ENCODE peak calls at places on chromosomes 5 and 9, in four cellular contexts. One of them, this sample, is unnamed.

GRCh38 chr5:107402881-107403280 is 267.9 kb downstream of the EFNA5 start:
- DNase-seq in dorsolateral prefrontal cortex: no peak
- DNase-seq in NCI-H510A: no peak
- DNase-seq in foreskin fibroblast: no peak
- DNase-seq in this sample: no peak

GRCh38 chr5:154967419-154968024 is 26.6 kb downstream of the MRPL22 start:
- DNase-seq in dorsolateral prefrontal cortex: no peak
- DNase-seq in NCI-H510A: no peak
- DNase-seq in foreskin fibroblast: peak
- DNase-seq in this sample: peak

GRCh38 chr5:146703899-146704298 is 174.7 kb downstream of the PPP2R2B start:
- DNase-seq in dorsolateral prefrontal cortex: no peak
- DNase-seq in NCI-H510A: no peak
- DNase-seq in foreskin fibroblast: no peak
- DNase-seq in this sample: no peak

GRCh38 chr5:169934990-169935389 is 45.3 kb downstream of the INSYN2B start:
- DNase-seq in dorsolateral prefrontal cortex: no peak
- DNase-seq in NCI-H510A: no peak
- DNase-seq in foreskin fibroblast: peak
- DNase-seq in this sample: no peak

GRCh38 chr9:96141666-96142065 is 160.3 kb downstream of the HSD17B3 start:
- DNase-seq in dorsolateral prefrontal cortex: no peak
- DNase-seq in NCI-H510A: no peak
- DNase-seq in foreskin fibroblast: peak
- DNase-seq in this sample: no peak

GRCh38 chr5:62268792-62269191 is 37.2 kb upstream of the KIF2A start:
- DNase-seq in dorsolateral prefrontal cortex: no peak
- DNase-seq in NCI-H510A: no peak
- DNase-seq in foreskin fibroblast: no peak
- DNase-seq in this sample: no peak

GRCh38 chr5:131514316-131515275 is 120.4 kb downstream of the RAPGEF6 start:
- DNase-seq in dorsolateral prefrontal cortex: no peak
- DNase-seq in NCI-H510A: no peak
- DNase-seq in foreskin fibroblast: peak
- DNase-seq in this sample: no peak

GRCh38 chr9:108486791-108487190 is 369.0 kb downstream of the ACTL7B start:
- DNase-seq in dorsolateral prefrontal cortex: no peak
- DNase-seq in NCI-H510A: no peak
- DNase-seq in foreskin fibroblast: peak
- DNase-seq in this sample: no peak

GRCh38 chr5:14937277-14937676 is 65.7 kb upstream of the ANKH start:
- DNase-seq in dorsolateral prefrontal cortex: no peak
- DNase-seq in NCI-H510A: no peak
- DNase-seq in foreskin fibroblast: no peak
- DNase-seq in this sample: no peak

GRCh38 chr5:43606351-43606750 is 3.4 kb downstream of the NNT start:
- DNase-seq in dorsolateral prefrontal cortex: no peak
- DNase-seq in NCI-H510A: no peak
- DNase-seq in foreskin fibroblast: no peak
- DNase-seq in this sample: no peak

GRCh38 chr5:115379622-115380344 is 83.3 kb upstream of the CCDC112 start:
- DNase-seq in dorsolateral prefrontal cortex: no peak
- DNase-seq in NCI-H510A: peak
- DNase-seq in foreskin fibroblast: peak
- DNase-seq in this sample: no peak

GRCh38 chr5:115389799-115390382 is 93.4 kb upstream of the CCDC112 start:
- DNase-seq in dorsolateral prefrontal cortex: no peak
- DNase-seq in NCI-H510A: no peak
- DNase-seq in foreskin fibroblast: no peak
- DNase-seq in this sample: no peak

GRCh38 chr9:21165516-21165915 is 944 bp downstream of the IFNA21 start:
- DNase-seq in dorsolateral prefrontal cortex: no peak
- DNase-seq in NCI-H510A: no peak
- DNase-seq in foreskin fibroblast: no peak
- DNase-seq in this sample: no peak

GRCh38 chr9:38073882-38074281 is 4.9 kb upstream of the SHB start:
- DNase-seq in dorsolateral prefrontal cortex: no peak
- DNase-seq in NCI-H510A: no peak
- DNase-seq in foreskin fibroblast: no peak
- DNase-seq in this sample: no peak

GRCh38 chr5:166758151-166758550 is 1533.3 kb upstream of the WWC1 start:
- DNase-seq in dorsolateral prefrontal cortex: no peak
- DNase-seq in NCI-H510A: no peak
- DNase-seq in foreskin fibroblast: peak
- DNase-seq in this sample: no peak

GRCh38 chr5:161311965-161312364 is 234.6 kb downstream of the GABRB2 start:
- DNase-seq in dorsolateral prefrontal cortex: no peak
- DNase-seq in NCI-H510A: no peak
- DNase-seq in foreskin fibroblast: no peak
- DNase-seq in this sample: no peak

GRCh38 chr5:159581502-159582249 is 251.4 kb upstream of the IL12B start:
- DNase-seq in dorsolateral prefrontal cortex: no peak
- DNase-seq in NCI-H510A: no peak
- DNase-seq in foreskin fibroblast: peak
- DNase-seq in this sample: no peak

GRCh38 chr5:98258939-98259338 is 514.5 kb upstream of the RGMB start:
- DNase-seq in dorsolateral prefrontal cortex: no peak
- DNase-seq in NCI-H510A: no peak
- DNase-seq in foreskin fibroblast: no peak
- DNase-seq in this sample: no peak

GRCh38 chr9:76709020-76709419 is 55.2 kb upstream of the PCA3 start:
- DNase-seq in dorsolateral prefrontal cortex: no peak
- DNase-seq in NCI-H510A: no peak
- DNase-seq in foreskin fibroblast: no peak
- DNase-seq in this sample: no peak

GRCh38 chr9:38129366-38129765 is 60.3 kb upstream of the SHB start:
- DNase-seq in dorsolateral prefrontal cortex: no peak
- DNase-seq in NCI-H510A: no peak
- DNase-seq in foreskin fibroblast: no peak
- DNase-seq in this sample: no peak

GRCh38 chr5:8057764-8058163 is 188.8 kb downstream of the MTRR start:
- DNase-seq in dorsolateral prefrontal cortex: no peak
- DNase-seq in NCI-H510A: no peak
- DNase-seq in foreskin fibroblast: peak
- DNase-seq in this sample: no peak

GRCh38 chr5:6181871-6182270 is 196.5 kb downstream of the MED10 start:
- DNase-seq in dorsolateral prefrontal cortex: no peak
- DNase-seq in NCI-H510A: no peak
- DNase-seq in foreskin fibroblast: no peak
- DNase-seq in this sample: no peak

GRCh38 chr9:27599521-27600234 is 26.4 kb upstream of the C9orf72 start:
- DNase-seq in dorsolateral prefrontal cortex: no peak
- DNase-seq in NCI-H510A: no peak
- DNase-seq in foreskin fibroblast: no peak
- DNase-seq in this sample: no peak

GRCh38 chr9:130451004-130451390 is 6.2 kb downstream of the ASS1 start:
- DNase-seq in dorsolateral prefrontal cortex: no peak
- DNase-seq in NCI-H510A: no peak
- DNase-seq in foreskin fibroblast: no peak
- DNase-seq in this sample: no peak

GRCh38 chr9:81150016-81150625 is 539.2 kb downstream of the TLE1 start:
- DNase-seq in dorsolateral prefrontal cortex: no peak
- DNase-seq in NCI-H510A: peak
- DNase-seq in foreskin fibroblast: peak
- DNase-seq in this sample: no peak

GRCh38 chr9:132800038-132800648 is 77.9 kb downstream of the AK8 start:
- DNase-seq in dorsolateral prefrontal cortex: peak
- DNase-seq in NCI-H510A: peak
- DNase-seq in foreskin fibroblast: peak
- DNase-seq in this sample: peak

GRCh38 chr9:72476100-72476499 is 45.3 kb upstream of the TMC1 start:
- DNase-seq in dorsolateral prefrontal cortex: no peak
- DNase-seq in NCI-H510A: no peak
- DNase-seq in foreskin fibroblast: no peak
- DNase-seq in this sample: no peak

GRCh38 chr5:173448856-173449255 is 120.6 kb upstream of the STC2 start:
- DNase-seq in dorsolateral prefrontal cortex: no peak
- DNase-seq in NCI-H510A: no peak
- DNase-seq in foreskin fibroblast: no peak
- DNase-seq in this sample: no peak

This sample was measured in frontal cortex.